ENCODE peak calls at places on chromosomes 6 and 20, in four cellular contexts. F, L, J and A are unnamed samples.
A peak's percentile ranks its signal among the peaks of the same experiment; 100 is the strongest.

GRCh38 chr6:144150673-144151009 is 324 bp downstream of the STX11 start:
- DNase-seq in F (no peak), L (no peak), J (peak; percentile 14), A (no peak)

GRCh38 chr6:157216570-157216969 is 106.7 kb downstream of the TMEM242 start:
- DNase-seq in F (no peak), L (peak; percentile 60), J (no peak), A (no peak)

GRCh38 chr6:146190581-146190980 is 161.7 kb downstream of the GRM1 start:
- DNase-seq in F (no peak), L (no peak), J (no peak), A (no peak)

GRCh38 chr6:12890171-12890790 is 173.7 kb downstream of the PHACTR1 start:
- DNase-seq in F (no peak), L (no peak), J (no peak), A (peak; percentile 28)

GRCh38 chr20:63056236-63057132 is 49.7 kb upstream of the BHLHE23 start:
- DNase-seq in F (peak; percentile 55), L (peak; percentile 79), J (peak; percentile 40), A (peak; percentile 28)

GRCh38 chr20:19975436-19975799 is 41.7 kb upstream of the NAA20 start:
- DNase-seq in F (no peak), L (no peak), J (no peak), A (no peak)

GRCh38 chr20:57260959-57261357 is 5.5 kb downstream of the BMP7 start:
- DNase-seq in F (no peak), L (no peak), J (no peak), A (no peak)

GRCh38 chr6:39499053-39499452 is 176.6 kb upstream of the KCNK16 start:
- DNase-seq in F (no peak), L (no peak), J (no peak), A (peak; percentile 85)

GRCh38 chr20:7859371-7859802 is 80.9 kb downstream of the HAO1 start:
- DNase-seq in F (no peak), L (no peak), J (peak; percentile 65), A (no peak)

GRCh38 chr20:46308258-46309157 is at the start of gene CDH22:
- DNase-seq in F (no peak), L (no peak), J (no peak), A (no peak)

GRCh38 chr20:1204061-1204460 is 807 bp downstream of the C20orf202 start:
- DNase-seq in F (no peak), L (no peak), J (no peak), A (no peak)

GRCh38 chr6:133752129-133752528 is 136.8 kb upstream of the TCF21 start:
- DNase-seq in F (no peak), L (no peak), J (no peak), A (no peak)

GRCh38 chr20:2387180-2387577 is 6.5 kb downstream of the TGM6 start:
- DNase-seq in F (no peak), L (no peak), J (no peak), A (peak; percentile 30)

GRCh38 chr6:15365273-15365687 is 119.4 kb downstream of the JARID2 start:
- DNase-seq in F (peak; percentile 63), L (peak; percentile 83), J (peak; percentile 84), A (peak; percentile 55)

GRCh38 chr6:26604026-26604425 is 7.3 kb downstream of the ABT1 start:
- DNase-seq in F (no peak), L (no peak), J (no peak), A (no peak)

GRCh38 chr6:154916857-154917256 is 78.3 kb upstream of the TIAM2 start:
- DNase-seq in F (no peak), L (no peak), J (no peak), A (no peak)

GRCh38 chr20:920306-920705 is 4.2 kb upstream of the ANGPT4 start:
- DNase-seq in F (no peak), L (no peak), J (no peak), A (no peak)

GRCh38 chr6:79614326-79615285 is 16.5 kb upstream of the SH3BGRL2 start:
- DNase-seq in F (no peak), L (no peak), J (no peak), A (no peak)

GRCh38 chr20:31476648-31477220 is 1.6 kb downstream of the REM1 start:
- DNase-seq in F (no peak), L (no peak), J (no peak), A (no peak)

GRCh38 chr20:31475472-31476312 is 604 bp downstream of the REM1 start:
- DNase-seq in F (no peak), L (peak; percentile 77), J (no peak), A (no peak)

GRCh38 chr20:31475032-31475431 is at the start of the genes DEFB124 and REM1:
- DNase-seq in F (peak; percentile 54), L (peak; percentile 91), J (no peak), A (no peak)

GRCh38 chr20:31474097-31474436 is 860 bp downstream of the DEFB124 start:
- DNase-seq in F (no peak), L (no peak), J (no peak), A (no peak)

DNA sequence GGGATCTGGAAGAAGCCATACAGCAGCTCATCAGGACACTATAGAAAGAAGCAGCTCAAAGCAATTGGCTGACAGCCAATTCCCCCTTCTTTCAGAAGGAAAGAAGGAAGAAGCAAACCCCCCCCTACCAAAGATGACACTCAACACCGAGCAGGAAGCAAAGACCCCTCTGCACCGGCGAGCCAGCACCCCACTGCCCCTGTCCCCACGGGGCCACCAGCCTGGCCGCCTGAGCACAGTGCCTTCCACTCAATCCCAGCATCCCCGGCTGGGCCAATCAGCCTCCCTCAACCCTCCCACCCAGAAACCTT is 1.2 kb downstream of the REM1 start:
- DNase-seq in F (no peak), L (no peak), J (no peak), A (no peak)
- H3K4me3 ChIP-seq in F (no peak overlapping the region), L (no peak overlapping the region), J (no peak overlapping the region), A (no peak overlapping the region)

DNA sequence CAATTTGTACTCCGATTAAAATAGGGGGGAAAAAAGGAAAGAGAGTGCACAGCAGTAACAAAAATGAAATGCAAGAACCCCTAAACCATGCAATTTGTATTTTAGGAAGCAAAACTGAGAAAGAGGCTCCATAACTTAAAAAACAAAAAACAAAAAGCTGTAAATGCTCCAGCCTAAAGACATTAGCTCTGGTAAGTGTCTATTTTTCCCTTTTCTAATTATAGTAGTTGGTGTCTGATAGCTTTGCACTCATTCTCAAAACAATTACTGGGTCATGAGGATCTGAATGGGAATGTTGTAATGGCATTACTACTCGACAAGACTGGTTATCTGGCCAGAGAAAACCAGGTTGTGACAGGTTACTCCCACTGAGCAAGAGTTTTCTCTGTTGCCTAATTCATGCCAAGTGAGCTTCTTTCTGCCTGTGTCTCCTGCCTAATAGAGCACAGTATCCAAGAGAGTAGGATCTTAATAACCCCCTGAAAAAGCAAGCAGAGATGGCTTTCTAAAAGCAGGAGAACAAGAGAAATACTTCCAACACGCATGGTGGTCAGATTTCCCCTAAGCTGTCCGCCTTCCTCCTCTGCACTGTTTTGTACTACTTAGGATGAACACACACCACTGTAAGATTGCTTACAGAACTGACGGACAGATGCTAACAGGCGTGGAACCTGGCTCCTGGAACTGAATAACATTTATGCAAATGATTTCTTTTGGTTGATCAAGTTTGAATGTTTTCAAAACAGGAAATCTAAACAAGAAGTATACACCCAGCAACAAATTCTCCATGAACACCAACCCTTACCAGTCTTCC is 86.4 kb downstream of the FKBP5 start:
- DNase-seq in F (no peak), L (no peak), J (peak; percentile 84), A (peak; percentile 12)
- H3K4me3 ChIP-seq in F (peak overlapping the region; percentile 20), L (no peak overlapping the region), J (no peak overlapping the region), A (no peak overlapping the region)

DNA sequence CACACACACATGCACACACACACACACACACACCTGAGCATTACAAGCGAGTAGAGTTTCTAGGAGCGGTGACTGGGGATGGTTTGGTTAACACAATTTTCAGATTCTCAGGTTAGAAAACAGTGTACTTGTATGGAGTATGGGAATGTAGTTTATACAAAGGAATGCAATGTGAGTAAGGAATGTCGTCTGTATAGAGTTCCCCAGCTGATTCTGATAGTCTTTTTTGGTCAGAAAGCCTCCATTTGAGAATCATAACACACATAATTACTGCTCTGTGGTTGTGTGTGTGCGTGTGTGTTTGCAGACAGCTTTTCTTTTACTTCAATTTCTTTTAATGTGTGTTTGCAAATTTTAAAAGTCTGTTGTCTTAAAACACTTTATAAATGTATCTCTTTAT is 93.2 kb downstream of the MYO6 start:
- DNase-seq in F (no peak), L (no peak), J (no peak), A (peak; percentile 59)
- H3K4me3 ChIP-seq in F (no peak overlapping the region), L (no peak overlapping the region), J (no peak overlapping the region), A (no peak overlapping the region)

GRCh38 chr20:23145281-23145700 is 59.2 kb upstream of the CD93 start:
- DNase-seq in F (no peak), L (peak; percentile 88), J (no peak), A (peak; percentile 55)
- H3K4me3 ChIP-seq in F (no peak overlapping the region), L (no peak overlapping the region), J (no peak overlapping the region), A (no peak overlapping the region)